ENCODE peak calls at places on chromosomes 4 and X, in seven cellular contexts. D, L, K, I, S, F and C are unnamed samples. For H3K4me1, the result is how much of the 10 kb centered on the place peaks cover.

GRCh38 chr4:104451573-104451972 is 43.1 kb downstream of the CXXC4 start:
- DNase-seq in F (peak), D (peak), S (no peak), I (peak), L (no peak), K (no peak), C (no peak)

GRCh38 chr4:87527446-87528240 is 1.5 kb downstream of the SPARCL1 start:
- DNase-seq in S (no peak), D (no peak), F (no peak), L (no peak), K (no peak), I (no peak), C (no peak)

GRCh38 chr4:152094851-152095700 is 334.3 kb upstream of the GATB start:
- DNase-seq in I (peak), D (no peak), K (no peak), S (no peak), F (no peak), L (peak), C (no peak)

GRCh38 chrX:136097871-136098805 is 49.2 kb upstream of the FHL1 start:
- DNase-seq in S (peak), L (no peak), D (no peak), K (no peak), F (no peak), I (no peak), C (peak)

GRCh38 chr4:83197555-83198235 is 83.2 kb upstream of the PLAC8 start:
- DNase-seq in F (no peak), I (no peak), K (no peak), S (peak), D (no peak), L (no peak), C (peak)

GRCh38 chr4:150033109-150033508 is 45.1 kb upstream of the DCLK2 start:
- DNase-seq in I (no peak), S (peak), K (no peak), F (no peak), D (no peak), L (no peak), C (no peak)

GRCh38 chr4:4480685-4481393 is 61.0 kb downstream of the STX18 start:
- DNase-seq in L (peak), D (peak), K (no peak), F (no peak), S (no peak), I (peak), C (no peak)

GRCh38 chrX:21800344-21800770 is 39.1 kb upstream of the MBTPS2 start:
- DNase-seq in D (no peak), F (no peak), L (peak), I (no peak), S (no peak), K (no peak), C (no peak)

GRCh38 chrX:3712870-3713224 is 602 bp downstream of the PRKX start:
- DNase-seq in F (no peak), L (no peak), S (no peak), K (no peak), I (no peak), D (no peak), C (peak)

GRCh38 chrX:17854521-17854920 is 6.6 kb downstream of the RAI2 start:
- DNase-seq in S (no peak), F (no peak), D (no peak), K (no peak), L (no peak), I (no peak), C (no peak)

GRCh38 chrX:150616863-150617198 is 48.4 kb downstream of the MTM1 start:
- DNase-seq in K (no peak), L (peak), S (no peak), I (no peak), D (no peak), F (no peak), C (no peak)

GRCh38 chrX:7069556-7069955 is 78.0 kb upstream of the STS start:
- DNase-seq in D (no peak), F (no peak), I (no peak), K (no peak), L (no peak), S (no peak), C (no peak)
- H3K4me1 ChIP-seq in D (under half), F (under half), I (under half), K (under half), L (under half), S (under half), C (under half)

GRCh38 chr4:3176625-3177229 is 72.2 kb upstream of the MSANTD1 start:
- DNase-seq in D (no peak), L (no peak), F (no peak), S (peak), I (no peak), K (no peak), C (no peak)

GRCh38 chr4:3179126-3179706 is 69.7 kb upstream of the MSANTD1 start:
- DNase-seq in K (peak), S (peak), F (no peak), I (no peak), L (no peak), D (no peak), C (no peak)

GRCh38 chr4:3178351-3178750 is 70.6 kb upstream of the MSANTD1 start:
- DNase-seq in F (no peak), D (no peak), S (peak), L (no peak), I (no peak), K (no peak), C (no peak)

GRCh38 chr4:3174371-3175338 is 74.3 kb upstream of the MSANTD1 start:
- DNase-seq in S (peak), D (no peak), L (no peak), K (no peak), I (no peak), F (no peak), C (no peak)

GRCh38 chr4:3177905-3178304 is 71.1 kb upstream of the MSANTD1 start:
- DNase-seq in L (no peak), K (no peak), S (peak), D (no peak), F (no peak), I (no peak), C (no peak)
- H3K4me3 ChIP-seq in L (no peak), K (no peak), S (no peak), D (no peak), F (no peak), I (no peak), C (no peak)

GRCh38 chr4:113633467-113633866 is 128.1 kb downstream of the CAMK2D start:
- DNase-seq in K (no peak), D (no peak), F (no peak), S (no peak), L (no peak), I (no peak), C (no peak)
- H3K4me1 ChIP-seq in K (half or more), D (under half), F (under half), S (under half), L (under half), I (half or more), C (under half)

GRCh38 chr4:184733654-184734524 is at the start of gene CENPU:
- DNase-seq in S (peak), I (peak), L (peak), F (peak), D (peak), K (peak), C (peak)

GRCh38 chr4:184732126-184732525 is 1.8 kb downstream of the CENPU start:
- DNase-seq in I (no peak), F (no peak), S (no peak), L (peak), D (no peak), K (no peak), C (peak)

GRCh38 chr4:184731056-184731455 is 2.8 kb downstream of the CENPU start:
- DNase-seq in S (no peak), D (peak), K (no peak), L (no peak), F (no peak), I (no peak), C (no peak)

GRCh38 chr4:184728858-184729257 is 5.0 kb downstream of the CENPU start:
- DNase-seq in K (no peak), F (no peak), L (no peak), S (no peak), D (no peak), I (no peak), C (no peak)

GRCh38 chr4:184734758-184735157 is 862 bp upstream of the CENPU start:
- DNase-seq in L (no peak), K (no peak), I (no peak), S (no peak), D (no peak), F (no peak), C (no peak)
- H3K4me3 ChIP-seq in L (peak), K (peak), I (peak), S (peak), D (peak), F (peak), C (no peak)

DNA sequence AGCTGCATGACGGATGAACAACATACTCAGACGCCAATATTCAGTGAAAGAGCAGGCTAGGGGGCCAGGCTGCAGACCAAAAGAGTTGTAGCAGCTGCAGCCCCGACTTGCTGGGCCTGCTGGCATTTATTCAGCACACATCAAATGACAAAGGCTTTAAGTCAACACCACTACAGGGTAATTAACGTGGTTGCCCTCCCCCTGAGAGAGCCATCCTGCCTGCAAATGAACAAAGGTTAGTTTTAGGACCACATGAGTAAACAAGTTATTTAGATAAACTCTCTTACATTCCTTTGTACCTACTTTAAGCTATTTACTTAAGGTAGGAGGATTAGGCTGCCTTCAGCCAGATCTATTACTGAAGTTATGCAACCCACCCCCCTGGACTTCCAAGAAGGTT is 1329.1 kb downstream of the PCDH18 start:
- DNase-seq in L (no peak), D (peak), F (peak), K (no peak), S (peak), I (no peak), C (no peak)
- H3K4me1 ChIP-seq in L (under half), D (under half), F (under half), K (under half), S (under half), I (under half), C (under half)

DNA sequence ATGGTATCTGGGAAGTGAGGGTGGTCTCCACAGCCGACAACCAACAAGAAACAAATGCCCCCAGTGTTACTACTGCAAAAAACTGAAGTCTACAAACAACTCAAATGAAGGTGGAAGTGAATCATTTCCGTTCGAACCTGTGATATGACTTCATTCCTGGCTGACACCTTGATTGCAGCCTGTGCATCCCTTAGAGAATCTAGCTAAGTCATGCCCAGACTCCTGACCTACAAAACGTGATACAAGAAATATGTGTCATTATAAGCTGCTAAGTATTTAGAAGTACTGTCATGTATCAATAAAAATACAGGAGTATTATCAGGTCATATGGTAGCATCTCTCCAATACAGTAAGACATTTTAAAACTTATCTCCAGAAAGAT is 959.7 kb upstream of the LCORL start:
- DNase-seq in S (no peak), K (no peak), L (no peak), D (no peak), I (no peak), F (no peak), C (no peak)
- H3K4me3 ChIP-seq in S (no peak), K (no peak), L (no peak), D (no peak), I (no peak), F (no peak), C (no peak)

DNA sequence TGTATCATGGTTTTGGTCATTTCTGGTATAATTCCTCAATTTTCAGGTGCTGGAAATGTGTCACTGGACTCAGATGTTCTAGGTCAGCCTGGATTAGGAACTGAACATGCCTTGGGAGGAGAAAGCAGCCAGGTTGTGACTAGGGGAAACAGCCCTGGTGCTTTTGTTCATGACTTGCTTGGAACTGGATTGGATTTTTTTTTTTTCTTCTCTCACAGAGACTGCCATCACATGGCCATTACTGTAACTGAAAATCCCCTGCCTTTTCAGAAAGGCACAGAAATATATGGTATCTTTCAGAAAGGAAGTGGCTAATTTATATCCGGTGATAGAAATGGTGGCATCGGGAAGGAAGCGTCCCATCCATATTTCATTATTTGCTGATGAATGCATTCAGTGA is 34.6 kb downstream of the SEPTIN11 start:
- DNase-seq in S (no peak), K (no peak), D (no peak), L (peak), F (no peak), I (peak), C (no peak)
- H3K4me1 ChIP-seq in S (under half), K (half or more), D (under half), L (half or more), F (under half), I (half or more), C (under half)

GRCh38 chr4:119040711-119041185 is 94.9 kb upstream of the MYOZ2 start:
- DNase-seq in S (peak), I (peak), D (peak), L (peak), K (no peak), F (no peak), C (no peak)

GRCh38 chr4:119039779-119040178 is 95.9 kb upstream of the MYOZ2 start:
- DNase-seq in F (no peak), K (no peak), L (no peak), I (no peak), S (peak), D (peak), C (no peak)

GRCh38 chr4:119041951-119042560 is 93.6 kb upstream of the MYOZ2 start:
- DNase-seq in D (peak), F (peak), S (peak), K (peak), L (peak), I (peak), C (no peak)

GRCh38 chr4:119039160-119039559 is 96.5 kb upstream of the MYOZ2 start:
- DNase-seq in S (no peak), F (no peak), D (no peak), L (no peak), K (no peak), I (no peak), C (no peak)

DNA sequence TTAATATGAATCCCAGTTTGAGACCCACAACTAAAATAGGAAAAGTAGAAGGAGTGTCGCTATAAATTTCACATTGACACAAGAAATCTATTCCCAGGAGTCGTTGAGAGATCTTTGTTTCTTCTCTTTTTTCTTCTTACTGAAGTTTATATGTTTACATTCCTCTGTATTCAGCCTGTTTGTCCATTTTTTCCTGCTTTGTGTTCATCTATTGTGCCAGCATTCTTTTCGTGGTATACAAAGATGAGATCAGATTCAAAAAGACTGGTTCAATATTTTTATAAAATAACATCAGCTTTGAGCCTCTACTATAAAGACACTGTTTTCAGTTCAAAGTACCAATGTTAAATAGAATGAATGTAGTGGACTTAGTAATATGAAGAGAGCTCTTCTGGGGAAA is 95.4 kb upstream of the MYOZ2 start:
- DNase-seq in F (no peak), I (peak), S (no peak), L (peak), K (no peak), D (no peak), C (no peak)
- H3K4me3 ChIP-seq in F (no peak), I (peak), S (no peak), L (peak), K (no peak), D (no peak), C (no peak)

DNA sequence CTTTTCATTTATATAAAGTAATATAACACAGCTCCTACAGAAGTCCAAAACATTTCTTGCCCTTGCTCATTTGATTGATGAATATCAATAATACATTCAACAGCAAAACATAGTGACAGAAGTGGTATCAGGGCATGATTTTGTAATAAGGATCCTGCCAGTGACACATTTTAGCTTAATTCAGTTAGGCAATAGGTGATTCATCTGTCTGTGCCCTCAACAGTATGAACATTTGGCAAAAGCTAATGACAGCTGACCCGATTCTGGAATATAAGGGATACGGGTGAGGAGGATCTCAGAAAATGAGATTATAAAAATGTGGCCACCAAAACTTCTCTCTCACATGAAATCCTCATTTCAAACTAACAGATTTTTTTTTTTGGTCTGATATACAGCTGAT is 294.0 kb downstream of the CAMK2D start:
- DNase-seq in I (peak), F (no peak), D (no peak), S (no peak), K (no peak), L (peak), C (no peak)
- H3K4me1 ChIP-seq in I (half or more), F (under half), D (under half), S (under half), K (under half), L (half or more), C (under half)